ENCODE peak calls at places on chromosomes 13 and 19, in four cellular contexts. Y, G, S and J are unnamed samples.

GRCh38 chr19:45115809-45116615 is 23.0 kb downstream of the PPP1R37 start:
- DNase-seq in Y (no peak), G (no peak), S (no peak), J (no peak)

GRCh38 chr19:3039641-3040077 is 10.6 kb upstream of the TLE2 start:
- DNase-seq in Y (no peak), G (no peak), S (no peak), J (no peak)

GRCh38 chr13:77437267-77437666 is 98.2 kb upstream of the SCEL start:
- DNase-seq in Y (no peak), G (no peak), S (no peak), J (no peak)

GRCh38 chr19:50535672-50536071 is 22.0 kb upstream of the ASPDH start:
- DNase-seq in Y (no peak), G (no peak), S (no peak), J (no peak)

GRCh38 chr19:40411958-40412499 is 1.1 kb downstream of the PRX start:
- DNase-seq in Y (no peak), G (no peak), S (no peak), J (no peak)

GRCh38 chr19:39160523-39160861 is 34.9 kb downstream of the PAK4 start:
- DNase-seq in Y (peak), G (peak), S (no peak), J (no peak)

GRCh38 chr13:31756346-31756745 is 17.0 kb downstream of the RXFP2 start:
- DNase-seq in Y (peak), G (peak), S (no peak), J (no peak)

GRCh38 chr19:15464394-15465385 is at the start of gene RASAL3:
- DNase-seq in Y (peak), G (no peak), S (peak), J (peak)

GRCh38 chr13:98775844-98776598 is 23.5 kb upstream of the SLC15A1 start:
- DNase-seq in Y (no peak), G (no peak), S (no peak), J (no peak)

GRCh38 chr13:32039488-32040013 is 8.0 kb downstream of the FRY start:
- DNase-seq in Y (no peak), G (no peak), S (no peak), J (no peak)

GRCh38 chr13:37735293-37735692 is 134.3 kb downstream of the TRPC4 start:
- DNase-seq in Y (no peak), G (no peak), S (no peak), J (no peak)

GRCh38 chr13:30119476-30119875 is 187.9 kb downstream of the KATNAL1 start:
- DNase-seq in Y (peak), G (no peak), S (peak), J (peak)

GRCh38 chr13:75469087-75469486 is 12.9 kb downstream of the TBC1D4 start:
- DNase-seq in Y (no peak), G (no peak), S (no peak), J (no peak)

GRCh38 chr13:30496147-30496546 is 30.4 kb upstream of the HMGB1 start:
- DNase-seq in Y (no peak), G (no peak), S (no peak), J (no peak)

GRCh38 chr19:498977-499623 is 2.8 kb downstream of the MADCAM1 start:
- DNase-seq in Y (no peak), G (no peak), S (no peak), J (no peak)

GRCh38 chr19:54208784-54209057 is 8.1 kb downstream of the RPS9 start:
- DNase-seq in Y (peak), G (no peak), S (no peak), J (no peak)

GRCh38 chr13:97018029-97018819 is 23.9 kb upstream of the OXGR1 start:
- DNase-seq in Y (peak), G (peak), S (peak), J (peak)

GRCh38 chr19:50422397-50423278 is 3.9 kb downstream of the SPIB start:
- DNase-seq in Y (no peak), G (no peak), S (no peak), J (no peak)

GRCh38 chr13:105665284-105665683 is 870.2 kb downstream of the EFNB2 start:
- DNase-seq in Y (no peak), G (no peak), S (no peak), J (no peak)

GRCh38 chr19:49231389-49231788 is 73.8 kb downstream of the TRPM4 start:
- DNase-seq in Y (no peak), G (no peak), S (no peak), J (no peak)

GRCh38 chr13:95485045-95485517 is 67.4 kb upstream of the CLDN10 start:
- DNase-seq in Y (peak), G (no peak), S (no peak), J (no peak)

GRCh38 chr19:49926520-49926919 is 2.5 kb upstream of the ATF5 start:
- DNase-seq in Y (no peak), G (no peak), S (no peak), J (no peak)

GRCh38 chr19:13790354-13790753 is 4.9 kb upstream of the ZSWIM4 start:
- DNase-seq in Y (peak), G (no peak), S (no peak), J (no peak)